ENCODE peak calls at places on chromosomes 6 and 20, in four cellular contexts. D, C, Q and P are unnamed samples.

GRCh38 chr6:38316099-38316868 is 323.4 kb downstream of the BTBD9 start:
- DNase-seq in D (no peak), C (no peak), Q (no peak), P (no peak)

GRCh38 chr6:39240155-39240757 is 11.0 kb upstream of the KCNK5 start:
- DNase-seq in D (no peak), C (no peak), Q (no peak), P (no peak)

GRCh38 chr6:135811644-135812043 is 39.9 kb upstream of the PDE7B start:
- DNase-seq in D (no peak), C (no peak), Q (no peak), P (no peak)

GRCh38 chr6:142839686-142840040 is 105.3 kb downstream of the HIVEP2 start:
- DNase-seq in D (peak), C (no peak), Q (no peak), P (no peak)

GRCh38 chr6:65259080-65259479 is 447.9 kb downstream of the EYS start:
- DNase-seq in D (peak), C (no peak), Q (no peak), P (no peak)

GRCh38 chr20:44072381-44072780 is 114.6 kb downstream of the JPH2 start:
- DNase-seq in D (no peak), C (no peak), Q (no peak), P (no peak)

GRCh38 chr6:150631982-150632642 is 32.4 kb downstream of the PLEKHG1 start:
- DNase-seq in D (no peak), C (no peak), Q (no peak), P (no peak)

GRCh38 chr20:54668271-54669053 is 193.1 kb downstream of the DOK5 start:
- DNase-seq in D (peak), C (peak), Q (peak), P (peak)

GRCh38 chr20:46093531-46093930 is 3.8 kb upstream of the NCOA5 start:
- DNase-seq in D (no peak), C (no peak), Q (no peak), P (no peak)

GRCh38 chr6:97399208-97399607 is 116.2 kb upstream of the MMS22L start:
- DNase-seq in D (no peak), C (no peak), Q (no peak), P (no peak)

GRCh38 chr6:91020741-91021140 is 433.9 kb upstream of the MAP3K7 start:
- DNase-seq in D (no peak), C (no peak), Q (no peak), P (no peak)

GRCh38 chr6:2940010-2940850 is 31.1 kb downstream of the SERPINB6 start:
- DNase-seq in D (no peak), C (no peak), Q (no peak), P (no peak)

GRCh38 chr6:81938014-81938761 is 185.7 kb upstream of the TENT5A start:
- DNase-seq in D (peak), C (no peak), Q (no peak), P (peak)
- TF ChIP-seq MAX in D (no peak), C (no peak), Q (peak), P (no peak)

GRCh38 chr20:62955519-62956386 is 3.2 kb downstream of the SLC17A9 start:
- DNase-seq in D (no peak), C (no peak), Q (no peak), P (no peak)
- TF ChIP-seq MAX in D (no peak), C (no peak), Q (no peak), P (no peak)

GRCh38 chr20:25022680-25023079 is 30.1 kb upstream of the APMAP start:
- DNase-seq in D (no peak), C (no peak), Q (no peak), P (no peak)
- TF ChIP-seq MAX in D (no peak), C (no peak), Q (no peak), P (no peak)

GRCh38 chr20:38093641-38094077 is 60.1 kb downstream of the RPRD1B start:
- DNase-seq in D (no peak), C (no peak), Q (no peak), P (no peak)

GRCh38 chr20:38094373-38094775 is 60.8 kb downstream of the RPRD1B start:
- DNase-seq in D (peak), C (no peak), Q (no peak), P (peak)

GRCh38 chr20:38104283-38104682 is 60.8 kb downstream of the TGM2 start:
- DNase-seq in D (no peak), C (no peak), Q (no peak), P (no peak)

GRCh38 chr20:38094968-38095689 is 61.6 kb downstream of the RPRD1B start:
- DNase-seq in D (no peak), C (no peak), Q (no peak), P (no peak)

DNA sequence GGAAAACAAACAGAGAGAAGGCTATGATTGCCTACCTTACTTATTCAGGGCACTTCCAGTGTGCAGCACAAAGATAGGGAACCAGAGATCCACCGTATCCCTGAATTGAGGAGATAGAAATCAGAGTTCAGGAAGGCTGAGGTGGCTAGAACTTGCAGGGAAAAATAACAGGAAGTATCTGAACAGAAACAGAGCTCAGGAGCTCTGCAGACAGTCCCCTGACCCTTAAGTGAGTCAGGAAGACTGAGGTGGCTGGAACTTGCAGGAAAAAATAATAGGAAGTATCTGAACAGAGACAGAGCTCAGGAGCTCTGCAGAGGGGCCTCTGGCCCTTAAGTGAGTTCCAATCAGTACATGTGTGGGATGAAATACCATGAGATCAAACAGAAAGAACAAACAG is 65.4 kb downstream of the RPRD1B start:
- DNase-seq in D (peak), C (no peak), Q (no peak), P (no peak)
- TF ChIP-seq MAX in D (no peak), C (no peak), Q (no peak), P (no peak)

DNA sequence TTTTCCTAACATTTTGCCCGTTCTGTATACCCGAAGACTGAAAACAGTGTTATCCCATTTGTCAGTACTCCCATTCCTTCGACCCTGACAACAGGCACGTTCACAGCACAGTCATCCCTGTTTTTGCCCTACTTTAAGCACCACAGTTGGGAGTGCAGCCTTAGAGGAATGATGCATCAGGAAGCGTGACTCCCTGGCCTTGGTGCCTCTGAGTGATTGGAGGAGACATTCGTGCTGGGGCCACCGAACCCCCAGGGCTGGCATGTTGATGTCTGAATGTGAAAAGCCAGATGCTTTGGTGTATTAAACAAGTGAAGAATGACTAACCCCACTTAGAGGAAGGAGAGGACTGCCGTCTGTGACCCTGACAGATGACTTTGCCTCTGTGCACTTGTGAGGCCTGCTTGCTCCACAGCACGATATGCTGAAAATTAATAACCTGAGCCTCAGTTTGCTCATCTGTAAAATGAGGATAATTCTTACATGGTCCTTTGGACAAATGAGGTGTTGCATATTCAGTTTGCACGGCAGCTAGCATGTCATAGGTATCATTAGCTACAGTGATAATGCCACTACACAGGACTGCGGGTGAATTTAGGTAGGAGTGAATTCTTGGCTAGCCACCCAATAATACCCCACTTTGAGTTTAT is 36.0 kb downstream of the STK35 start:
- DNase-seq in D (no peak), C (no peak), Q (no peak), P (no peak)
- TF ChIP-seq MAX in D (no peak), C (no peak), Q (peak), P (no peak)